ENCODE peak calls at places on chromosomes 1 and 21, in seven cellular contexts. L, I, B, F, U, M and Y are unnamed samples.

GRCh38 chr21:17900990-17901385 is 81.8 kb upstream of the C21orf91 start:
- DNase-seq in L (no peak), I (no peak), B (no peak), F (no peak), U (no peak), M (no peak), Y (no peak)

GRCh38 chr1:24568475-24568874 is 12.6 kb downstream of the NCMAP start:
- DNase-seq in L (no peak), I (no peak), B (no peak), F (no peak), U (no peak), M (no peak), Y (no peak)

GRCh38 chr1:235892734-235893413 is 26.2 kb upstream of the LYST start:
- DNase-seq in L (no peak), I (no peak), B (no peak), F (no peak), U (no peak), M (no peak), Y (no peak)

GRCh38 chr21:42156690-42157605 is 62.0 kb upstream of the ABCG1 start:
- DNase-seq in L (no peak), I (no peak), B (no peak), F (no peak), U (peak), M (peak), Y (no peak)

GRCh38 chr1:96416111-96416595 is 305.4 kb upstream of the PTBP2 start:
- DNase-seq in L (no peak), I (peak), B (no peak), F (peak), U (peak), M (no peak), Y (no peak)

GRCh38 chr1:47894718-47895393 is 102.3 kb downstream of the TRABD2B start:
- DNase-seq in L (peak), I (no peak), B (no peak), F (no peak), U (peak), M (no peak), Y (peak)

GRCh38 chr1:41645062-41645461 is 160.6 kb upstream of the EDN2 start:
- DNase-seq in L (no peak), I (no peak), B (no peak), F (no peak), U (no peak), M (no peak), Y (no peak)

GRCh38 chr1:201215531-201216357 is 25.1 kb downstream of the IGFN1 start:
- DNase-seq in L (no peak), I (no peak), B (peak), F (no peak), U (peak), M (no peak), Y (no peak)

GRCh38 chr1:85611856-85612255 is 31.3 kb downstream of the CCN1 start:
- DNase-seq in L (no peak), I (peak), B (peak), F (peak), U (peak), M (no peak), Y (peak)

GRCh38 chr1:234896477-234897364 is 231.9 kb downstream of the TOMM20 start:
- DNase-seq in L (no peak), I (no peak), B (no peak), F (no peak), U (no peak), M (no peak), Y (no peak)

GRCh38 chr1:36134805-36135339 is 9.8 kb upstream of the COL8A2 start:
- DNase-seq in L (no peak), I (no peak), B (peak), F (no peak), U (peak), M (peak), Y (peak)